ENCODE peak calls at places on chromosomes 7 and 10, in four cellular contexts. G is KG1; H is activated naive CD4-positive, alpha-beta T cell treated with anti-CD3 and anti-CD28 coated beads, Interleukin-2, amount 10 ng/mL, durations not matched to agents 7 days and 5 days; R is ascending aorta. T is an unnamed sample.

GRCh38 chr7:21125297-21125696 is 302.6 kb upstream of the SP4 start:
- DNase-seq in G (no peak), H (no peak), R (no peak), T (no peak)

GRCh38 chr10:85651507-85651902 is 715.1 kb downstream of the GRID1 start:
- DNase-seq in G (no peak), H (no peak), R (no peak), T (no peak)

GRCh38 chr7:24580283-24580946 is 7.2 kb downstream of the PALS2 start:
- DNase-seq in G (no peak), H (no peak), R (no peak), T (no peak)

GRCh38 chr7:150326657-150327268 is 3.4 kb upstream of the ACTR3C start:
- DNase-seq in G (no peak), H (no peak), R (no peak), T (no peak)

GRCh38 chr10:81018898-81019890 is 481.5 kb downstream of the SH2D4B start:
- DNase-seq in G (peak), H (peak), R (no peak), T (no peak)

GRCh38 chr7:119482209-119482608 is 790.8 kb upstream of the KCND2 start:
- DNase-seq in G (no peak), H (no peak), R (no peak), T (no peak)

GRCh38 chr7:76303057-76303828 is 770 bp downstream of the HSPB1 start:
- DNase-seq in G (no peak), H (peak), R (peak), T (peak)

GRCh38 chr10:132276706-132277105 is 31.0 kb downstream of the STK32C start:
- DNase-seq in G (no peak), H (no peak), R (no peak), T (no peak)

GRCh38 chr10:97270523-97271154 is 21.8 kb downstream of the ARHGAP19 start:
- DNase-seq in G (no peak), H (no peak), R (no peak), T (no peak)

GRCh38 chr7:44633254-44634186 is 27.1 kb downstream of the OGDH start:
- DNase-seq in G (peak), H (peak), R (peak), T (no peak)

GRCh38 chr10:73873843-73874215 is 526 bp downstream of the CAMK2G start:
- DNase-seq in G (no peak), H (peak), R (no peak), T (no peak)

GRCh38 chr7:131723926-131724325 is 167.5 kb upstream of the PODXL start:
- DNase-seq in G (no peak), H (no peak), R (no peak), T (no peak)

GRCh38 chr7:85529197-85529596 is 342.3 kb upstream of the SEMA3D start:
- DNase-seq in G (no peak), H (no peak), R (no peak), T (no peak)

GRCh38 chr7:81769891-81770818 is at the start of gene HGF:
- DNase-seq in G (peak), H (no peak), R (no peak), T (peak)

GRCh38 chr10:100519321-100520051 is at the start of gene SEC31B:
- DNase-seq in G (no peak), H (no peak), R (no peak), T (no peak)

GRCh38 chr7:152894295-152895170 is 135.0 kb downstream of the ACTR3B start:
- DNase-seq in G (no peak), H (no peak), R (no peak), T (peak)

GRCh38 chr7:29597266-29597665 is 33.6 kb downstream of the PRR15 start:
- DNase-seq in G (no peak), H (no peak), R (no peak), T (no peak)

GRCh38 chr10:76177945-76178344 is 746.5 kb downstream of the LRMDA start:
- DNase-seq in G (no peak), H (no peak), R (no peak), T (no peak)

GRCh38 chr10:9613338-9613737 is 1404.3 kb upstream of the CELF2 start:
- DNase-seq in G (no peak), H (no peak), R (no peak), T (no peak)

GRCh38 chr10:78312197-78313046 is 278.8 kb downstream of the RPS24 start:
- DNase-seq in G (no peak), H (no peak), R (no peak), T (no peak)

GRCh38 chr7:17185690-17186070 is 112.8 kb upstream of the AHR start:
- DNase-seq in G (no peak), H (no peak), R (no peak), T (no peak)

GRCh38 chr10:71228875-71229720 is 16.7 kb downstream of the UNC5B start:
- DNase-seq in G (no peak), H (no peak), R (no peak), T (no peak)

GRCh38 chr10:122780391-122780790 is 65.3 kb downstream of the CUZD1 start:
- DNase-seq in G (no peak), H (no peak), R (no peak), T (no peak)

GRCh38 chr7:157529768-157530560 is 193.2 kb downstream of the DNAJB6 start:
- DNase-seq in G (no peak), H (peak), R (no peak), T (no peak)

GRCh38 chr10:102656026-102656425 is 11.7 kb downstream of the TRIM8 start:
- DNase-seq in G (no peak), H (no peak), R (no peak), T (no peak)

GRCh38 chr10:3969876-3970666 is 185.1 kb upstream of the KLF6 start:
- DNase-seq in G (no peak), H (no peak), R (no peak), T (no peak)

GRCh38 chr7:95658676-95659075 is 62.4 kb upstream of the PDK4 start:
- DNase-seq in G (no peak), H (no peak), R (no peak), T (no peak)

GRCh38 chr7:70736715-70737460 is 395.1 kb upstream of the GALNT17 start:
- DNase-seq in G (no peak), H (no peak), R (no peak), T (no peak)

GRCh38 chr10:107915277-107915634 is 750.8 kb upstream of the SORCS1 start:
- DNase-seq in G (no peak), H (no peak), R (no peak), T (no peak)